ENCODE peak calls at places on chromosomes 12 and 14, in six cellular contexts. Z is left lung, P is D341Med, Q is nucleus accumbens, A is heart right ventricle, N is T-helper 9 cell. E is an unnamed sample.

GRCh38 chr14:92726135-92726932 is 22.1 kb downstream of the LGMN start:
- DNase-seq in N (no peak), Q (no peak), A (peak), Z (peak), P (no peak), E (peak)

GRCh38 chr12:57235012-57235727 is 5.7 kb downstream of the SHMT2 start:
- DNase-seq in A (peak), N (no peak), Q (no peak), Z (no peak), P (peak), E (peak)

GRCh38 chr12:19026637-19027508 is 102.7 kb upstream of the PLEKHA5 start:
- DNase-seq in Z (no peak), Q (no peak), P (no peak), N (no peak), A (no peak), E (no peak)

GRCh38 chr12:117098361-117099217 is 627 bp downstream of the TESC start:
- DNase-seq in Z (peak), N (peak), Q (no peak), A (no peak), P (peak), E (no peak)

GRCh38 chr12:85713368-85713767 is 122.8 kb downstream of the RASSF9 start:
- DNase-seq in N (no peak), Z (no peak), A (no peak), P (no peak), Q (no peak), E (no peak)

GRCh38 chr12:105342464-105342863 is 12.0 kb downstream of the C12orf75 start:
- DNase-seq in N (no peak), Z (no peak), A (no peak), Q (no peak), P (no peak), E (no peak)

GRCh38 chr12:7609480-7609879 is 56.2 kb downstream of the APOBEC1 start:
- DNase-seq in N (no peak), Q (no peak), P (no peak), A (no peak), Z (no peak), E (no peak)

GRCh38 chr12:12819752-12820311 is 6.7 kb downstream of the DDX47 start:
- DNase-seq in P (no peak), A (no peak), N (no peak), Z (no peak), Q (no peak), E (no peak)

GRCh38 chr14:102248121-102248520 is 56.8 kb downstream of the MOK start:
- DNase-seq in Z (no peak), P (no peak), A (no peak), Q (no peak), N (no peak), E (no peak)

GRCh38 chr12:41419151-41419893 is 231.2 kb downstream of the PDZRN4 start:
- DNase-seq in P (peak), A (no peak), Q (no peak), Z (no peak), N (no peak), E (no peak)

GRCh38 chr12:14958361-14959125 is 2.9 kb downstream of the ARHGDIB start:
- DNase-seq in N (no peak), P (no peak), Q (no peak), A (no peak), Z (no peak), E (no peak)

GRCh38 chr12:57592551-57593165 is 1.7 kb downstream of the PIP4K2C start:
- DNase-seq in P (no peak), Z (no peak), N (no peak), A (no peak), Q (no peak), E (no peak)

GRCh38 chr12:6375269-6376078 is at the start of gene SCNN1A:
- DNase-seq in Z (peak), Q (no peak), N (no peak), P (no peak), A (no peak), E (no peak)

GRCh38 chr14:65002586-65003210 is 16.0 kb downstream of the FNTB start:
- DNase-seq in Z (no peak), Q (no peak), P (no peak), A (no peak), N (no peak), E (no peak)

GRCh38 chr12:31009976-31010375 is 63.7 kb upstream of the DDX11 start:
- DNase-seq in N (no peak), Z (peak), Q (no peak), A (no peak), P (no peak), E (no peak)

GRCh38 chr12:76943004-76943403 is 64.2 kb upstream of the CSRP2 start:
- DNase-seq in Z (no peak), P (no peak), N (no peak), A (no peak), Q (no peak), E (no peak)

GRCh38 chr12:122080149-122081107 is 1.9 kb downstream of the MLXIP start:
- DNase-seq in P (peak), Z (peak), A (peak), N (no peak), Q (no peak), E (peak)

GRCh38 chr12:109738878-109739665 is 25.4 kb downstream of the FAM222A start:
- DNase-seq in P (no peak), Q (no peak), Z (peak), N (no peak), A (no peak), E (peak)

GRCh38 chr12:24993756-24994155 is 44.9 kb upstream of the BCAT1 start:
- DNase-seq in N (no peak), Z (no peak), A (no peak), Q (no peak), P (no peak), E (no peak)

GRCh38 chr14:101191882-101192660 is 288.5 kb upstream of the RTL1 start:
- DNase-seq in A (no peak), Q (no peak), Z (peak), N (no peak), P (peak), E (no peak)

GRCh38 chr14:91405241-91405721 is 12.3 kb downstream of the CCDC88C start:
- DNase-seq in Q (no peak), A (no peak), P (no peak), N (peak), Z (no peak), E (no peak)

GRCh38 chr12:132717531-132718387 is 7.1 kb downstream of the PGAM5 start:
- DNase-seq in Q (no peak), N (no peak), A (no peak), Z (no peak), P (peak), E (no peak)

GRCh38 chr14:59283380-59283779 is 94.9 kb downstream of the DAAM1 start:
- DNase-seq in P (no peak), Z (no peak), N (no peak), Q (no peak), A (no peak), E (no peak)

GRCh38 chr12:104506691-104507401 is 50.1 kb downstream of the CHST11 start:
- DNase-seq in Z (no peak), N (no peak), Q (no peak), A (peak), P (peak), E (no peak)

GRCh38 chr12:20778969-20779368 is 31.5 kb upstream of the SLCO1B3 start:
- DNase-seq in Q (no peak), A (no peak), Z (no peak), P (no peak), N (no peak), E (no peak)

GRCh38 chr14:69712637-69713088 is 54.3 kb upstream of the SRSF5 start:
- DNase-seq in Z (peak), N (no peak), A (peak), Q (no peak), P (no peak), E (peak)

GRCh38 chr14:77004711-77005460 is 23.6 kb downstream of the IRF2BPL start:
- DNase-seq in Q (no peak), A (no peak), N (no peak), Z (no peak), P (no peak), E (no peak)

GRCh38 chr12:48034835-48035805 is 30.8 kb upstream of the COL2A1 start:
- DNase-seq in A (no peak), Q (no peak), P (no peak), N (no peak), Z (no peak), E (no peak)